ENCODE peak calls at places on chromosome 18, in six cellular contexts. M, C, Y, E, S and G are unnamed samples.

GRCh38 chr18:62179213-62179612 is 7.6 kb downstream of the PIGN start:
- DNase-seq in M (no peak), C (no peak), Y (no peak), E (no peak), S (no peak), G (no peak)

GRCh38 chr18:32920796-32921787 is 148.3 kb upstream of the KLHL14 start:
- DNase-seq in M (no peak), C (peak; percentile 61), Y (no peak), E (no peak), S (no peak), G (no peak)

GRCh38 chr18:42486296-42486695 is 531.3 kb downstream of the PIK3C3 start:
- DNase-seq in M (no peak), C (no peak), Y (no peak), E (no peak), S (no peak), G (no peak)

GRCh38 chr18:6220129-6220528 is 194.6 kb downstream of the L3MBTL4 start:
- DNase-seq in M (no peak), C (no peak), Y (no peak), E (no peak), S (no peak), G (no peak)

GRCh38 chr18:32930695-32931301 is 158.0 kb upstream of the KLHL14 start:
- DNase-seq in M (no peak), C (no peak), Y (no peak), E (no peak), S (no peak), G (peak; percentile 21)

GRCh38 chr18:59985289-59985688 is 85.5 kb downstream of the PMAIP1 start:
- DNase-seq in M (no peak), C (no peak), Y (no peak), E (no peak), S (no peak), G (no peak)

GRCh38 chr18:51107594-51108305 is 77.7 kb downstream of the SMAD4 start:
- DNase-seq in M (no peak), C (no peak), Y (no peak), E (no peak), S (no peak), G (peak; percentile 62)

GRCh38 chr18:44537521-44537920 is 143.2 kb upstream of the SETBP1 start:
- DNase-seq in M (no peak), C (peak; percentile 83), Y (no peak), E (no peak), S (peak; percentile 66), G (no peak)

GRCh38 chr18:60446821-60447220 is 74.2 kb upstream of the MC4R start:
- DNase-seq in M (no peak), C (no peak), Y (no peak), E (no peak), S (no peak), G (no peak)

GRCh38 chr18:76721207-76721996 is 101.0 kb upstream of the ZNF236 start:
- DNase-seq in M (no peak), C (no peak), Y (no peak), E (no peak), S (peak; percentile 38), G (peak; percentile 42)

GRCh38 chr18:32042337-32042736 is 23.7 kb downstream of the RNF125 start:
- DNase-seq in M (no peak), C (no peak), Y (no peak), E (no peak), S (no peak), G (no peak)

GRCh38 chr18:12424252-12424651 is 16.5 kb downstream of the PRELID3A start:
- DNase-seq in M (no peak), C (no peak), Y (no peak), E (no peak), S (no peak), G (no peak)

GRCh38 chr18:26185267-26185666 is 41.0 kb upstream of the TAF4B start:
- DNase-seq in M (no peak), C (no peak), Y (no peak), E (no peak), S (no peak), G (no peak)

GRCh38 chr18:37551249-37551648 is 14.3 kb downstream of the CELF4 start:
- DNase-seq in M (no peak), C (no peak), Y (no peak), E (no peak), S (no peak), G (no peak)

GRCh38 chr18:35028556-35028955 is 12.7 kb upstream of the MAPRE2 start:
- DNase-seq in M (no peak), C (no peak), Y (no peak), E (no peak), S (no peak), G (no peak)

GRCh38 chr18:65754121-65754520 is 3.3 kb downstream of the CDH7 start:
- DNase-seq in M (no peak), C (no peak), Y (no peak), E (no peak), S (no peak), G (no peak)

GRCh38 chr18:10094608-10095137 is 180.9 kb downstream of the VAPA start:
- DNase-seq in M (no peak), C (no peak), Y (no peak), E (no peak), S (no peak), G (no peak)

GRCh38 chr18:6376433-6377229 is 38.1 kb downstream of the L3MBTL4 start:
- DNase-seq in M (no peak), C (no peak), Y (no peak), E (no peak), S (no peak), G (no peak)

GRCh38 chr18:57710226-57710625 is 88.6 kb upstream of the NARS1 start:
- DNase-seq in M (no peak), C (no peak), Y (peak; percentile 15), E (peak; percentile 15), S (no peak), G (no peak)

GRCh38 chr18:57705861-57706590 is 84.4 kb upstream of the NARS1 start:
- DNase-seq in M (no peak), C (no peak), Y (no peak), E (peak; percentile 44), S (no peak), G (no peak)

GRCh38 chr18:57708288-57708687 is 86.7 kb upstream of the NARS1 start:
- DNase-seq in M (no peak), C (no peak), Y (no peak), E (peak; percentile 12), S (no peak), G (peak; percentile 38)

GRCh38 chr18:57705011-57705410 is 83.4 kb upstream of the NARS1 start:
- DNase-seq in M (no peak), C (no peak), Y (no peak), E (no peak), S (no peak), G (no peak)

DNA sequence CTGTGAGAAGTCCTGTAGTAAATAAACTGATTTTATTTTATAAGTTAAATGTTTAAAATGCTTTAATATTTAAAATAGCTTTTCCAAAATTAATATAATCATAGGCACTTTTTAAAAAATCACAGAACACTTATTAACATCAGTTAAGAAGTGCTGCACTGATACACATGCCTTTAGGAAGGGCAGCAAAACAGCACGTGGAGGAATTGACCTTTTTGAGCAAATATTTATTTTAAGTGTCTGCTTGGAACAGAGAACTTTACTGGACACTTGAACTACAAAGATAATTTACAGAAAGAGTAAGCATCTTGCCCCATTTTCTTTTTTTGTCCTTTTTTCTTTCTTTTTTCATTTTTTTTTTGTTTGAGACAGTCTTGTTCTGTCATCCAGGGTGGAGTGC is 87.7 kb upstream of the NARS1 start:
- DNase-seq in M (no peak), C (no peak), Y (no peak), E (peak; percentile 3), S (no peak), G (no peak)
- H3K4me1 ChIP-seq in M (peaks cover 22% of the 10 kb centered on the region), C (peaks cover 16% of the 10 kb centered on the region), Y (no peaks in the 10 kb centered on the region), E (no peaks in the 10 kb centered on the region), S (peaks cover 50% of the 10 kb centered on the region), G (peaks cover 2% of the 10 kb centered on the region)

GRCh38 chr18:74222710-74223497 is 68.9 kb downstream of the CYB5A start:
- DNase-seq in M (no peak), C (no peak), Y (no peak), E (no peak), S (no peak), G (no peak)

GRCh38 chr18:74226666-74227065 is 65.1 kb downstream of the CYB5A start:
- DNase-seq in M (no peak), C (no peak), Y (no peak), E (no peak), S (no peak), G (no peak)

GRCh38 chr18:74226156-74226555 is 65.6 kb downstream of the CYB5A start:
- DNase-seq in M (no peak), C (no peak), Y (no peak), E (no peak), S (no peak), G (peak; percentile 85)

GRCh38 chr18:74228312-74228711 is 63.5 kb downstream of the CYB5A start:
- DNase-seq in M (no peak), C (no peak), Y (no peak), E (no peak), S (no peak), G (peak; percentile 57)

GRCh38 chr18:74225193-74225840 is 66.4 kb downstream of the CYB5A start:
- DNase-seq in M (no peak), C (no peak), Y (no peak), E (no peak), S (no peak), G (peak; percentile 99)
- H3K27ac ChIP-seq in M (no peak overlapping the region), C (no peak overlapping the region), Y (no peak overlapping the region), E (no peak overlapping the region), S (no peak overlapping the region), G (peak overlapping the region; percentile 89)

GRCh38 chr18:79070486-79070885 is 1.3 kb downstream of the ATP9B start:
- DNase-seq in M (no peak), C (no peak), Y (no peak), E (no peak), S (no peak), G (no peak)
- H3K4me3 ChIP-seq in M (peak overlapping the region; percentile 96), C (peak overlapping the region; percentile 79), Y (no peak overlapping the region), E (peak overlapping the region; percentile 99), S (peak overlapping the region; percentile 99), G (no peak overlapping the region)

GRCh38 chr18:63182247-63182771 is 137.3 kb downstream of the BCL2 start:
- DNase-seq in M (peak; percentile 40), C (no peak), Y (no peak), E (peak; percentile 46), S (no peak), G (peak; percentile 64)

GRCh38 chr18:63183263-63183662 is 136.3 kb downstream of the BCL2 start:
- DNase-seq in M (no peak), C (no peak), Y (no peak), E (no peak), S (no peak), G (no peak)

GRCh38 chr18:63183952-63184351 is 135.6 kb downstream of the BCL2 start:
- DNase-seq in M (no peak), C (no peak), Y (no peak), E (no peak), S (no peak), G (no peak)

GRCh38 chr18:63181706-63182105 is 137.9 kb downstream of the BCL2 start:
- DNase-seq in M (no peak), C (no peak), Y (no peak), E (no peak), S (no peak), G (no peak)

GRCh38 chr18:63182861-63183260 is 136.7 kb downstream of the BCL2 start:
- DNase-seq in M (no peak), C (no peak), Y (no peak), E (no peak), S (no peak), G (no peak)
- H3K4me1 ChIP-seq in M (peaks cover 39% of the 10 kb centered on the region), C (no peaks in the 10 kb centered on the region), Y (peaks cover 24% of the 10 kb centered on the region), E (peaks cover 33% of the 10 kb centered on the region), S (peaks cover 79% of the 10 kb centered on the region), G (peaks cover 15% of the 10 kb centered on the region)